ENCODE peak calls at places on chromosome 13, in five cellular contexts. Q is HTR-8/SVneo, C is iris pigment epithelial cell, O is T-helper 22 cell, G is nephron progenitor cell. S is an unnamed sample.

GRCh38 chr13:77871596-77871995 is 47.0 kb downstream of the EDNRB start:
- DNase-seq in Q (no peak), C (no peak), O (no peak), G (no peak), S (no peak)

GRCh38 chr13:102461302-102461701 is 59.5 kb upstream of the FGF14 start:
- DNase-seq in Q (no peak), C (peak; percentile 44), O (no peak), G (no peak), S (no peak)

GRCh38 chr13:29210676-29211075 is 384.8 kb downstream of the SLC7A1 start:
- DNase-seq in Q (no peak), C (no peak), O (no peak), G (no peak), S (no peak)

GRCh38 chr13:101453784-101454201 is 1.3 kb downstream of the ITGBL1 start:
- DNase-seq in Q (no peak), C (no peak), O (no peak), G (no peak), S (no peak)

GRCh38 chr13:102773441-102774209 is at the start of gene TEX30:
- DNase-seq in Q (peak; percentile 69), C (peak; percentile 83), O (peak; percentile 76), G (peak; percentile 85), S (peak; percentile 76)

GRCh38 chr13:24161010-24161775 is 673 bp downstream of the SPATA13 start:
- DNase-seq in Q (peak; percentile 5), C (no peak), O (peak; percentile 7), G (peak; percentile 54), S (no peak)

GRCh38 chr13:47146136-47146535 is 249.3 kb upstream of the HTR2A start:
- DNase-seq in Q (no peak), C (peak; percentile 62), O (no peak), G (no peak), S (no peak)

GRCh38 chr13:36533806-36534205 is 101.5 kb downstream of the CCNA1 start:
- DNase-seq in Q (no peak), C (no peak), O (no peak), G (no peak), S (no peak)

GRCh38 chr13:41455725-41456419 is 1.5 kb upstream of the RGCC start:
- DNase-seq in Q (no peak), C (peak; percentile 5), O (no peak), G (no peak), S (no peak)

GRCh38 chr13:68051910-68052309 is 821.8 kb upstream of the PCDH9 start:
- DNase-seq in Q (no peak), C (no peak), O (no peak), G (no peak), S (no peak)